ENCODE peak calls at places on chromosomes 13 and 19, in five cellular contexts. J, Q, X, R and G are unnamed samples. For H3K4me1 and H3K36me3, the result is how much of the 10 kb centered on the place peaks cover.

GRCh38 chr19:33432408-33433170 is 59.1 kb downstream of the CEBPG start:
- DNase-seq in Q (no peak), X (peak), R (no peak), J (no peak), G (peak)

GRCh38 chr13:27466513-27466912 is 16.1 kb upstream of the MTIF3 start:
- DNase-seq in J (no peak), X (no peak), Q (no peak), R (no peak), G (no peak)

GRCh38 chr13:41917641-41918040 is 43.3 kb downstream of the VWA8 start:
- DNase-seq in R (no peak), X (no peak), J (peak), Q (no peak), G (no peak)

GRCh38 chr13:49859568-49859967 is 67.1 kb upstream of the KPNA3 start:
- DNase-seq in R (no peak), Q (peak), X (no peak), J (no peak), G (peak)

GRCh38 chr13:111939285-111940278 is 127.4 kb upstream of the SOX1 start:
- DNase-seq in Q (no peak), X (no peak), J (no peak), R (no peak), G (no peak)

GRCh38 chr19:11510444-11510843 is 4.8 kb upstream of the ZNF653 start:
- DNase-seq in X (no peak), Q (no peak), R (no peak), J (no peak), G (no peak)

GRCh38 chr19:15432018-15432494 is 13.3 kb upstream of the AKAP8L start:
- DNase-seq in J (no peak), Q (no peak), R (peak), X (no peak), G (peak)

GRCh38 chr19:19551862-19552192 is 13.8 kb downstream of the CILP2 start:
- DNase-seq in X (no peak), R (no peak), J (no peak), Q (no peak), G (no peak)

GRCh38 chr13:109148243-109148642 is 518.8 kb downstream of the MYO16 start:
- DNase-seq in X (no peak), R (no peak), Q (no peak), J (no peak), G (no peak)

GRCh38 chr19:29854033-29854432 is 42.2 kb downstream of the CCNE1 start:
- DNase-seq in Q (no peak), R (no peak), J (no peak), X (no peak), G (no peak)

GRCh38 chr19:29858000-29858596 is 46.3 kb downstream of the CCNE1 start:
- DNase-seq in X (no peak), R (no peak), J (peak), Q (no peak), G (no peak)

GRCh38 chr19:29851769-29852521 is 40.2 kb downstream of the CCNE1 start:
- DNase-seq in R (no peak), J (no peak), X (no peak), Q (no peak), G (no peak)

GRCh38 chr19:29855771-29856510 is 44.1 kb downstream of the CCNE1 start:
- DNase-seq in X (no peak), Q (no peak), J (no peak), R (no peak), G (no peak)

GRCh38 chr19:29855087-29855486 is 43.3 kb downstream of the CCNE1 start:
- DNase-seq in Q (no peak), R (no peak), J (no peak), X (no peak), G (no peak)
- H3K4me1 ChIP-seq in Q (under half), R (under half), J (under half), X (under half), G (under half)

GRCh38 chr19:4396949-4397783 is 3.2 kb downstream of the SH3GL1 start:
- DNase-seq in R (peak), X (no peak), Q (no peak), J (no peak), G (no peak)
- H3K27ac ChIP-seq in R (peak), X (no peak), Q (peak), J (peak), G (no peak)

DNA sequence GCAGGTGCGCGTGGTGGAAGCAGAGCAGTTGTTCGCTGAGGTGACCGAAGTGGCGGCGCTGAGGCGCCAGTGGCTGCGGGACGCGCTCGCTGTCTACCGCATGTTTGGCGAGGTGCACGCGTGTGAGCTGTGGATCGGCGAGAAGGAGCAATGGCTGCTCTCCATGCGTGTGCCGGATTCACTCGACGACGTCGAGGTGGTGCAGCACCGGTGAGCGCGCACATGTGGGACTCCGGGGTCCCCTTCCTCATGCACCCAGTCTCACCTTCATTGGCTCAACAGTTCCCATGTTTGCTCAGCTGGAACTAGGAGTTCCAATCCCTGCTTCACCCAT is 46.5 kb downstream of the SPTBN4 start:
- DNase-seq in X (no peak), R (no peak), J (no peak), Q (no peak), G (no peak)
- H3K36me3 ChIP-seq in X (under half), R (under half), J (under half), Q (under half), G (under half)

GRCh38 chr19:3720533-3720917 is 12.3 kb downstream of the TJP3 start:
- DNase-seq in R (no peak), X (no peak), J (no peak), Q (no peak), G (no peak)

GRCh38 chr19:3722443-3723109 is 14.4 kb downstream of the TJP3 start:
- DNase-seq in R (no peak), X (no peak), Q (no peak), J (no peak), G (no peak)

GRCh38 chr19:3721131-3721899 is 13.1 kb downstream of the TJP3 start:
- DNase-seq in Q (peak), J (peak), R (peak), X (peak), G (no peak)

GRCh38 chr19:3721900-3722442 is 13.8 kb downstream of the TJP3 start:
- DNase-seq in X (no peak), Q (no peak), J (no peak), R (no peak), G (no peak)

DNA sequence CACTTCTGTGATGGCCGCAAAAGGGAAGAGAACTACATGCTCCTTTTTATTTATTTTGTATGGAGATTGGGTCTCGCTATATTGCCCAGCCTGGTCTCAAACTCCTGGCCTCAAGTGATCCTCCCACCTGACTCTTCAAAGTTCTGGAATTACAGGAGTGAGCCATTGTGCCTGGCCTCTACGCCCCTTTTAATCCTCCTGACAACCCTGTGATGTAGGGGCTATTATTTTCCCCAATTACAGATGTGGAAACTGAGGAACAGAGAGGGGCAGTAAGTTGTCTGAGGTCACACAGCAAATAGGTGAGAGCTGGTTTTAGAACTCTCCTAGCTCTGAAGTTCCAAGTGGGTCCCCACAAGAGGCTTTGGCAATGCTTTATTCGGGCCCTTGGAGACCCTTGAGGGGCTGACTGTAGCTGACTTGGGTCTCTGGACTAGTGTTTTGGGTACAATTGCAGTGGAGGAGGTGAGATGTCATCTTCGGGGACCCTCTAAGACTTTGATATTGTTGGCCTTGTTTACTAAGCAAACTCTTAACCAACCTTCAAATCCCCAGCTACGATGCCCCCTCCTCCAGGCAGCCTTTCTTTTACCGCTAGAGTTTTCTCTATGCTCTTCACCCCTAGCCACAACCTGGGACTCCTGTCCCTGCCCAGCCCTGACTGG is 11.8 kb downstream of the TJP3 start:
- DNase-seq in J (no peak), Q (no peak), X (no peak), R (no peak), G (no peak)
- H3K4me1 ChIP-seq in J (under half), Q (under half), X (under half), R (under half), G (under half)

GRCh38 chr13:46181799-46182490 is at the start of gene LCP1:
- DNase-seq in R (no peak), X (no peak), Q (no peak), J (peak), G (no peak)

GRCh38 chr13:46182491-46182877 is 507 bp upstream of the LCP1 start:
- DNase-seq in J (no peak), R (no peak), Q (no peak), X (no peak), G (no peak)

GRCh38 chr13:46179576-46180368 is 2.2 kb downstream of the LCP1 start:
- DNase-seq in Q (peak), R (peak), J (peak), X (peak), G (no peak)

GRCh38 chr13:46178821-46179220 is 3.2 kb downstream of the LCP1 start:
- DNase-seq in Q (no peak), R (no peak), J (no peak), X (no peak), G (no peak)

GRCh38 chr13:46180393-46180792 is 1.6 kb downstream of the LCP1 start:
- DNase-seq in Q (no peak), R (no peak), X (no peak), J (no peak), G (no peak)
- H3K27ac ChIP-seq in Q (no peak), R (no peak), X (no peak), J (peak), G (no peak)

DNA sequence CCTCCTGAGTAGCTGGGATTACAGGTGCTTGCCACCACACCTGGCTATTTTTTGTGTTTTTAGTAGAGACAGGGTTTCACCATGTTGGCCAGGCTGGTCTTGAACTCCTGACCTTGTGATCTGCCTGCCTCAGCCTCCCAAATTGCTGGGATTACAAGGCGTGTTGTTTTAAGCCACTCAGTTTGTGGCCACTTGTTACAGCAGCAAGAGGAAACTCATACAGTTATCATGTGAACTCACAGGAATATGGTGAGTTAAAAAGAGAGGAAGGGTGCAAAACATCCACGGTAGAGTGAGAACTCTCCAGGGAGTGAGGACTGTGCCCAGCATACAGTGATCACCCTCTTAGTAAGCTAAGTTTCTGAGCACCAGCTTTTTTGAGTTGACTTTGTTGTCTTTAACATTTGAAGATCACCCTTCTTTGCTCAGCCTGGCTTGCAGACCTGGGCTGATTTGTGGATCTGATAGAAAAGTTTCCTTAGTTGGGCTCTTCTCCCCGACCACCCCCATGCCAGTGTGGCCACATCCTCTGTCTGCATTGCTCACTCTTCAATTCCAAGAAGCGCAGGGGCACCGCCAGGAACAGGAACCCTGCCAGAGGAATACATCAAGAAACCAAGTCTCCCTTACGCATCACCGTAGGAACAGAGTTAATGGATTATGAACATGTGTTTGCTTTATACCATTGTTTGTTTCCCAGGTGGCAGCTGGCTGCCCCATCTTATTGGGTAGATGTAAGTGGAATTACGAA is 16.0 kb downstream of the ALOX5AP start:
- DNase-seq in J (no peak), Q (no peak), X (no peak), R (no peak), G (no peak)
- H3K36me3 ChIP-seq in J (under half), Q (under half), X (under half), R (under half), G (under half)

GRCh38 chr19:55439052-55439451 is 4.0 kb downstream of the SHISA7 start:
- DNase-seq in X (no peak), Q (no peak), R (no peak), J (no peak), G (no peak)
- H3K4me1 ChIP-seq in X (under half), Q (under half), R (under half), J (under half), G (under half)

GRCh38 chr13:53023246-53023645 is 5.4 kb upstream of the OLFM4 start:
- DNase-seq in X (no peak), Q (no peak), J (no peak), R (no peak), G (no peak)

GRCh38 chr13:53032849-53033248 is 4.2 kb downstream of the OLFM4 start:
- DNase-seq in X (no peak), R (no peak), Q (no peak), J (no peak), G (no peak)

GRCh38 chr13:53028063-53028462 is 550 bp upstream of the OLFM4 start:
- DNase-seq in J (no peak), R (no peak), X (no peak), Q (no peak), G (no peak)

DNA sequence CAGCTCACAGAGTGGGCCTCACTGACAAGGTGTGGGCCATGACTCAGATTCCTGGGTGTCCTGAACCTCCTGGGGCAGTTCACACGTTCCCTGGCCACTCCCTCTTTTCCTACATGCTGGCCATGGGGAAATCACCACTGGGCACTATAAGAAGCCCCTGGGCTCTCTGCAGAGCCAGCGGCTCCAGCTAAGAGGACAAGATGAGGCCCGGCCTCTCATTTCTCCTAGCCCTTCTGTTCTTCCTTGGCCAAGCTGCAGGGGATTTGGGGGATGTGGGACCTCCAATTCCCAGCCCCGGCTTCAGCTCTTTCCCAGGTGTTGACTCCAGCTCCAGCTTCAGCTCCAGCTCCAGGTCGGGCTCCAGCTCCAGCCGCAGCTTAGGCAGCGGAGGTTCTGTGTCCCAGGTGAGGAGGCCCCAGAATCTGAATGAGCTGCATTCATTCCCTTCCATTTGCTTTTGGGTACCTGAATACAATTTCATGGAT is at the start of gene OLFM4:
- DNase-seq in X (no peak), R (no peak), J (no peak), Q (no peak), G (no peak)
- H3K27ac ChIP-seq in X (no peak), R (no peak), J (no peak), Q (no peak), G (no peak)

GRCh38 chr19:1633269-1633606 is 19.2 kb downstream of the TCF3 start:
- DNase-seq in J (no peak), Q (no peak), X (no peak), R (no peak), G (no peak)

GRCh38 chr19:1634242-1634937 is 18.0 kb downstream of the TCF3 start:
- DNase-seq in Q (no peak), R (no peak), J (no peak), X (no peak), G (no peak)

GRCh38 chr19:1636325-1637236 is 15.8 kb downstream of the TCF3 start:
- DNase-seq in Q (no peak), J (no peak), X (no peak), R (no peak), G (no peak)

GRCh38 chr19:1632462-1633268 is 19.8 kb downstream of the TCF3 start:
- DNase-seq in R (no peak), X (no peak), J (no peak), Q (no peak), G (no peak)

DNA sequence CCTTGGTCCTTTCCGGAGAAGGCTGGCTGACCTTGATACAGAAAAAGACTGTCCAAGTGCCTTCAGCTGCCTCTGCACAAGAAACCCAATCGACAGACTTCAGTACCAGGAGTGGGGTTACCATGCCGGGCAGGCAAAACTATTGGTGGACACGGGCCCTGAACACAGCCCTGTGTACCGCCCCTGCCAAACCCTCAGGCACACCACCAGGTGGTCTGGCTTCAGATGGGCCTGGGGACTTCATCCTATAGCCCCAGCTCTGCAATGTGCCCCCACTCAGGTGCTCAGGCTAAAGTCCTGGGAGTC is 17.5 kb downstream of the TCF3 start:
- DNase-seq in X (no peak), R (no peak), J (no peak), Q (no peak), G (no peak)
- H3K36me3 ChIP-seq in X (under half), R (under half), J (under half), Q (under half), G (under half)